ENCODE peak calls at places on chromosome 15, in four cellular contexts. N is dorsolateral prefrontal cortex, Q is body of pancreas, V is HCT116. D is an unnamed sample.

GRCh38 chr15:101657171-101657570 is 5.0 kb upstream of the TM2D3 start:
- DNase-seq in N (no peak), Q (no peak), V (no peak), D (no peak)

GRCh38 chr15:40731034-40731433 is 24.0 kb downstream of the RMDN3 start:
- DNase-seq in N (no peak), Q (no peak), V (no peak), D (no peak)

GRCh38 chr15:80951941-80952340 is 37.7 kb downstream of the MESD start:
- DNase-seq in N (no peak), Q (no peak), V (no peak), D (no peak)

GRCh38 chr15:69253156-69253555 is 45.6 kb upstream of the PAQR5 start:
- DNase-seq in N (peak; percentile 71), Q (no peak), V (peak; percentile 43), D (peak; percentile 56)

GRCh38 chr15:27059610-27060202 is 88.7 kb downstream of the GABRG3 start:
- DNase-seq in N (no peak), Q (peak; percentile 42), V (peak; percentile 0), D (no peak)

GRCh38 chr15:80183291-80183690 is 30.5 kb downstream of the FAH start:
- DNase-seq in N (no peak), Q (no peak), V (no peak), D (no peak)

GRCh38 chr15:33934896-33935295 is 33.4 kb upstream of the CHRM5 start:
- DNase-seq in N (no peak), Q (no peak), V (no peak), D (peak; percentile 31)

GRCh38 chr15:63156708-63157065 is 590 bp downstream of the RPS27L start:
- DNase-seq in N (peak; percentile 33), Q (peak; percentile 24), V (no peak), D (no peak)

GRCh38 chr15:31328999-31329639 is 2.5 kb downstream of the KLF13 start:
- DNase-seq in N (no peak), Q (peak; percentile 58), V (no peak), D (no peak)

GRCh38 chr15:47813985-47814384 is 96.7 kb downstream of the SEMA6D start:
- DNase-seq in N (peak; percentile 34), Q (no peak), V (no peak), D (no peak)

GRCh38 chr15:26082833-26083174 is 219.7 kb upstream of the ATP10A start:
- DNase-seq in N (no peak), Q (no peak), V (no peak), D (no peak)

GRCh38 chr15:79425591-79426295 is 6.4 kb upstream of the MINAR1 start:
- DNase-seq in N (no peak), Q (no peak), V (no peak), D (no peak)

GRCh38 chr15:72231847-72232461 is 964 bp upstream of the PKM start:
- DNase-seq in N (no peak), Q (peak; percentile 48), V (no peak), D (no peak)

GRCh38 chr15:67186688-67187087 is 67.8 kb downstream of the AAGAB start:
- DNase-seq in N (no peak), Q (peak; percentile 45), V (no peak), D (no peak)

GRCh38 chr15:68700395-68701123 is 120.1 kb downstream of the ANP32A start:
- DNase-seq in N (peak; percentile 73), Q (no peak), V (no peak), D (peak; percentile 21)

GRCh38 chr15:98150531-98150930 is 190.0 kb downstream of the ARRDC4 start:
- DNase-seq in N (no peak), Q (no peak), V (no peak), D (no peak)

GRCh38 chr15:84982301-84982920 is 755 bp downstream of the PDE8A start:
- DNase-seq in N (no peak), Q (peak; percentile 46), V (no peak), D (no peak)

GRCh38 chr15:50652671-50653070 is 33.9 kb downstream of the TRPM7 start:
- DNase-seq in N (no peak), Q (no peak), V (no peak), D (no peak)

GRCh38 chr15:98609144-98609852 is 39.0 kb upstream of the IGF1R start:
- DNase-seq in N (no peak), Q (peak; percentile 61), V (peak; percentile 18), D (peak; percentile 5)

GRCh38 chr15:79640206-79640605 is 208.1 kb downstream of the MINAR1 start:
- DNase-seq in N (no peak), Q (no peak), V (peak; percentile 26), D (peak; percentile 50)

GRCh38 chr15:69034352-69034751 is 19.9 kb downstream of the NOX5 start:
- DNase-seq in N (no peak), Q (no peak), V (no peak), D (peak; percentile 75)

GRCh38 chr15:40308844-40309189 is 1.1 kb upstream of the PLCB2 start:
- DNase-seq in N (peak; percentile 36), Q (no peak), V (no peak), D (no peak)

GRCh38 chr15:40249477-40250303 is 10.8 kb downstream of the PAK6 start:
- DNase-seq in N (no peak), Q (no peak), V (no peak), D (no peak)

GRCh38 chr15:26891448-26891881 is 24.6 kb downstream of the GABRA5 start:
- DNase-seq in N (peak; percentile 81), Q (peak; percentile 44), V (no peak), D (peak; percentile 13)

GRCh38 chr15:65184305-65184943 is 718 bp downstream of the CLPX start:
- DNase-seq in N (peak; percentile 51), Q (peak; percentile 62), V (no peak), D (no peak)

GRCh38 chr15:48355377-48355776 is 24.1 kb downstream of the DUT start:
- DNase-seq in N (no peak), Q (no peak), V (no peak), D (peak; percentile 81)

GRCh38 chr15:57079907-57080750 is 161.7 kb downstream of the TCF12 start:
- DNase-seq in N (no peak), Q (no peak), V (no peak), D (no peak)

GRCh38 chr15:39461536-39462140 is 119.2 kb upstream of the THBS1 start:
- DNase-seq in N (no peak), Q (peak; percentile 45), V (no peak), D (no peak)

GRCh38 chr15:71747128-71748083 is 62.9 kb upstream of the NR2E3 start:
- DNase-seq in N (no peak), Q (no peak), V (peak; percentile 90), D (peak; percentile 78)

GRCh38 chr15:66163553-66163952 is 90.0 kb downstream of the MEGF11 start:
- DNase-seq in N (no peak), Q (no peak), V (no peak), D (no peak)

GRCh38 chr15:66884661-66885237 is 180.7 kb upstream of the SMAD3 start:
- DNase-seq in N (no peak), Q (no peak), V (no peak), D (no peak)

DNA sequence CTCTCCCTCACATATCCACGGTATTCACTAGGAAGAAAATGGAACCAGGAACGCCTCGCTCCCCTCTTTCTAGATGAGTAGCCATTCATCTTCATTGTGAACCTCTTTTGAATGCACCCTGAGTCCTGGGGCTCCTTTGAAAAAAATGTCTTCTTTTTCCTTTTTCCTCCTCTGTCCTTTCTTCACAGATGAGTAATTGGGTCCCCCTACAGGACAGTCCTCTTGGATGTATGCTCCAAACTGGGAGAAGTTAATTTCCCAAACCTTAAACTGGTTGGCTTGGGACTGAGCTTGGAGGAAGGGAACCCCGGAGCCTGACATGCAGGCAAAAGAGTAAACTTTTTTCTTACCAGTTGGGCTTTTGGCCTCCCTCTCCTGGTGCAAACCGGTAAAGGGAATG is 108.8 kb downstream of the DPH6 start:
- DNase-seq in N (no peak), Q (no peak), V (peak; percentile 12), D (no peak)
- TF ChIP-seq CTCF in N (no peak), Q (no peak), V (peak; percentile 11), D (peak; percentile 40)

DNA sequence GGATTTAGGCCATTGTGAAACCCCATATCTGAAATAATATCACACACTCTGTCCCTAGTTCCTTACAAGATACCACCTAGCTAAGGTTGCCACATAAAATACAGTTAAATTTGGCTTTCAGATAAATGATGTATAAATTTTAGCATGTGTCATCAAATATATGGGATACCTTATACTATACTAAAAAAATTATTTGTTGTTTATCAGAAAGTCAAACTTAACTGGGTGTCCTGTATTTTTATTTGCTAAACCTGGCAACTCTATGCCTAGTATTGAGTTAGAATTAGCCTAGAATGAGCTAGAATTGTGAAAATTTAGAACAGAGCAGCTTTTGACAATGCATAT is 29.6 kb upstream of the TMOD3 start:
- DNase-seq in N (no peak), Q (no peak), V (no peak), D (no peak)
- TF ChIP-seq CTCF in N (no peak), Q (no peak), V (no peak), D (no peak)

GRCh38 chr15:29143909-29144308 is 125.7 kb downstream of the NSMCE3 start:
- DNase-seq in N (no peak), Q (no peak), V (no peak), D (peak; percentile 50)
- TF ChIP-seq CTCF in N (no peak), Q (no peak), V (no peak), D (no peak)

GRCh38 chr15:28191832-28192231 is 92.7 kb upstream of the OCA2 start:
- DNase-seq in N (peak; percentile 76), Q (peak; percentile 43), V (no peak), D (peak; percentile 44)
- TF ChIP-seq CTCF in N (peak; percentile 31), Q (no peak), V (no peak), D (peak; percentile 68)

D was measured in AG09309.